ENCODE peak calls at places on chromosome 13, in six cellular contexts. U, E, N, T, W and V are unnamed samples.

GRCh38 chr13:76965759-76966421 is 17.6 kb downstream of the ACOD1 start:
- DNase-seq in U (peak), E (peak), N (peak), T (no peak), W (peak), V (peak)

GRCh38 chr13:114143806-114144605 is 11.6 kb upstream of the RASA3 start:
- DNase-seq in U (no peak), E (no peak), N (no peak), T (no peak), W (peak), V (no peak)

GRCh38 chr13:104014803-104015645 is 948.8 kb upstream of the SLC10A2 start:
- DNase-seq in U (peak), E (no peak), N (peak), T (no peak), W (no peak), V (no peak)

GRCh38 chr13:80022146-80022545 is 318.8 kb downstream of the SPRY2 start:
- DNase-seq in U (no peak), E (no peak), N (peak), T (no peak), W (no peak), V (no peak)

GRCh38 chr13:77047649-77048343 is 20.8 kb upstream of the FBXL3 start:
- DNase-seq in U (no peak), E (no peak), N (no peak), T (no peak), W (no peak), V (no peak)

GRCh38 chr13:102682727-102683126 is 12.1 kb downstream of the METTL21C start:
- DNase-seq in U (peak), E (no peak), N (no peak), T (no peak), W (no peak), V (no peak)

GRCh38 chr13:93915269-93915809 is 564.1 kb downstream of the DCT start:
- DNase-seq in U (peak), E (no peak), N (peak), T (no peak), W (no peak), V (no peak)

GRCh38 chr13:32261567-32261966 is 53.6 kb downstream of the ZAR1L start:
- DNase-seq in U (peak), E (peak), N (peak), T (peak), W (peak), V (no peak)

GRCh38 chr13:44565881-44566280 is 10.2 kb downstream of the TSC22D1 start:
- DNase-seq in U (no peak), E (no peak), N (no peak), T (no peak), W (no peak), V (no peak)

GRCh38 chr13:33493672-33494365 is 208.3 kb upstream of the STARD13 start:
- DNase-seq in U (no peak), E (no peak), N (no peak), T (no peak), W (no peak), V (no peak)

GRCh38 chr13:45113809-45114208 is 6.5 kb upstream of the GTF2F2 start:
- DNase-seq in U (no peak), E (no peak), N (no peak), T (no peak), W (no peak), V (no peak)

GRCh38 chr13:19157461-19157860 is 24.2 kb downstream of the TUBA3C start:
- DNase-seq in U (no peak), E (no peak), N (no peak), T (no peak), W (no peak), V (no peak)

GRCh38 chr13:113636266-113636963 is 21.6 kb downstream of the ATP4B start:
- DNase-seq in U (no peak), E (no peak), N (no peak), T (no peak), W (peak), V (no peak)

GRCh38 chr13:20860844-20861243 is 41.7 kb downstream of the XPO4 start:
- DNase-seq in U (no peak), E (no peak), N (no peak), T (no peak), W (no peak), V (no peak)

GRCh38 chr13:52127783-52128702 is 830 bp downstream of the NEK5 start:
- DNase-seq in U (peak), E (peak), N (peak), T (peak), W (no peak), V (no peak)

GRCh38 chr13:38686635-38687245 is at the start of gene FREM2:
- DNase-seq in U (peak), E (peak), N (no peak), T (peak), W (peak), V (no peak)

GRCh38 chr13:75717525-75717924 is 81.4 kb downstream of the LMO7 start:
- DNase-seq in U (no peak), E (no peak), N (no peak), T (no peak), W (no peak), V (no peak)

GRCh38 chr13:77522444-77522843 is 13.1 kb upstream of the SCEL start:
- DNase-seq in U (no peak), E (no peak), N (no peak), T (no peak), W (no peak), V (no peak)

GRCh38 chr13:106496072-106496997 is 39.1 kb downstream of the EFNB2 start:
- DNase-seq in U (no peak), E (no peak), N (no peak), T (no peak), W (no peak), V (no peak)

GRCh38 chr13:86080340-86080995 is 281.2 kb upstream of the SLITRK6 start:
- DNase-seq in U (no peak), E (peak), N (no peak), T (no peak), W (no peak), V (no peak)

GRCh38 chr13:45015300-45015699 is 26.0 kb downstream of the GPALPP1 start:
- DNase-seq in U (no peak), E (no peak), N (no peak), T (no peak), W (no peak), V (no peak)

GRCh38 chr13:33191425-33192221 is 93.9 kb downstream of the STARD13 start:
- DNase-seq in U (peak), E (no peak), N (no peak), T (no peak), W (no peak), V (no peak)

GRCh38 chr13:106138620-106139019 is 396.8 kb downstream of the EFNB2 start:
- DNase-seq in U (no peak), E (no peak), N (no peak), T (no peak), W (no peak), V (no peak)

GRCh38 chr13:41049480-41049879 is 11.8 kb upstream of the WBP4 start:
- DNase-seq in U (no peak), E (no peak), N (no peak), T (no peak), W (no peak), V (no peak)

GRCh38 chr13:77409412-77409811 is 82.5 kb upstream of the MYCBP2 start:
- DNase-seq in U (peak), E (no peak), N (no peak), T (no peak), W (no peak), V (no peak)

GRCh38 chr13:98459171-98459681 is 117.7 kb downstream of the STK24 start:
- DNase-seq in U (no peak), E (no peak), N (no peak), T (no peak), W (no peak), V (no peak)

GRCh38 chr13:39684531-39685137 is 29.2 kb downstream of the COG6 start:
- DNase-seq in U (peak), E (peak), N (no peak), T (no peak), W (no peak), V (peak)

GRCh38 chr13:52736891-52737290 is 2.7 kb downstream of the CNMD start:
- DNase-seq in U (no peak), E (no peak), N (no peak), T (no peak), W (no peak), V (no peak)

GRCh38 chr13:97319088-97319487 is 97.0 kb downstream of the MBNL2 start:
- DNase-seq in U (peak), E (no peak), N (peak), T (peak), W (no peak), V (no peak)

GRCh38 chr13:114004416-114005205 is 30.7 kb upstream of the C13orf46 start:
- DNase-seq in U (peak), E (no peak), N (peak), T (no peak), W (no peak), V (no peak)

GRCh38 chr13:31545616-31546015 is 193.7 kb upstream of the RXFP2 start:
- DNase-seq in U (no peak), E (peak), N (no peak), T (no peak), W (no peak), V (no peak)

GRCh38 chr13:99959538-99960230 is 11.9 kb downstream of the ZIC5 start:
- DNase-seq in U (no peak), E (no peak), N (no peak), T (no peak), W (peak), V (no peak)

GRCh38 chr13:76852991-76853390 is 33.2 kb downstream of the KCTD12 start:
- DNase-seq in U (peak), E (peak), N (peak), T (no peak), W (no peak), V (no peak)

GRCh38 chr13:76225815-76226489 is 589.8 kb downstream of the LMO7 start:
- DNase-seq in U (peak), E (no peak), N (peak), T (no peak), W (no peak), V (no peak)

GRCh38 chr13:32264407-32264806 is 50.8 kb downstream of the ZAR1L start:
- DNase-seq in U (peak), E (peak), N (peak), T (no peak), W (peak), V (no peak)